ENCODE peak calls at places on chromosomes 4 and X, in six cellular contexts. L, F, C, B, A and I are unnamed samples. For H3K9me3 and H3K36me3, the result is how much of the 10 kb centered on the place peaks cover.

GRCh38 chr4:142715727-142716126 is 130.4 kb downstream of the INPP4B start:
- DNase-seq in L (no peak), B (no peak), C (no peak), F (no peak), A (no peak), I (no peak)

GRCh38 chr4:101086801-101087586 is 260.3 kb downstream of the PPP3CA start:
- DNase-seq in A (no peak), L (no peak), B (no peak), C (no peak), F (no peak), I (no peak)

GRCh38 chr4:2007804-2008670 is 737 bp downstream of the NELFA start:
- DNase-seq in L (no peak), F (no peak), A (no peak), C (no peak), B (peak), I (no peak)

GRCh38 chr4:89800527-89801103 is 36.3 kb downstream of the SNCA start:
- DNase-seq in L (no peak), F (no peak), B (peak), A (no peak), C (no peak), I (no peak)

GRCh38 chr4:54676062-54676461 is 18.3 kb downstream of the KIT start:
- DNase-seq in A (no peak), F (no peak), B (no peak), L (no peak), C (no peak), I (no peak)

GRCh38 chr4:9808077-9808476 is 26.6 kb downstream of the DRD5 start:
- DNase-seq in L (no peak), A (no peak), B (no peak), C (no peak), F (no peak), I (no peak)

GRCh38 chr4:75708218-75708691 is 16.1 kb upstream of the USO1 start:
- DNase-seq in B (no peak), L (no peak), C (no peak), A (no peak), F (no peak), I (peak)

GRCh38 chr4:18113710-18114331 is 92.3 kb upstream of the LCORL start:
- DNase-seq in C (no peak), A (no peak), L (no peak), F (no peak), B (no peak), I (no peak)

GRCh38 chr4:22743290-22743689 is 50.6 kb downstream of the GBA3 start:
- DNase-seq in F (no peak), B (no peak), A (no peak), L (no peak), C (no peak), I (no peak)

GRCh38 chrX:81240701-81241100 is 38.8 kb downstream of the SH3BGRL start:
- DNase-seq in B (no peak), L (no peak), C (no peak), A (no peak), F (no peak), I (no peak)

GRCh38 chrX:81232218-81232617 is 30.3 kb downstream of the SH3BGRL start:
- DNase-seq in L (no peak), F (no peak), C (no peak), B (no peak), A (no peak), I (no peak)

GRCh38 chrX:81238166-81238565 is 36.3 kb downstream of the SH3BGRL start:
- DNase-seq in B (no peak), C (no peak), L (no peak), F (no peak), A (no peak), I (no peak)

GRCh38 chrX:81241753-81242152 is 39.9 kb downstream of the SH3BGRL start:
- DNase-seq in A (no peak), B (no peak), F (no peak), C (no peak), L (no peak), I (no peak)

DNA sequence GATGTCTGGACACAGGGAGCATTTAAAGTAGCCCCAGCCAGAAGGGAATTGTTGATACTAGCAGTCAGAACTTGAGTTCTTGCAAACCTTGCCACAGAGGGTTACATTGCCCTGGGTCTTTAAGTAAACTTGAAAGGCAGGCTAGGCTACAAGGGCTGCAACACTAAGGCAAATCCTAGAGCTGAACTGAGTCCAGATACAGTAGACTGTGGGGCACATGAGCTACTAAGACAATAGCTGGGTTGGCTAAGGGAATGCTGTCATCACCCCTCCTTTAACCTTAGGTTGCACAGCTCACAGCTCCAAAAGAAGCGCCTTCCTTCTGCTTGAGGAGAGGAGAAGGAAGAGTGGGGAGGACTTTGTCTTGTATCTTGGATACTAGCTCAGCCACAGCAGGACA is 35.6 kb downstream of the SH3BGRL start:
- DNase-seq in B (no peak), F (no peak), L (no peak), C (no peak), A (no peak), I (no peak)
- H3K9me3 ChIP-seq in B (under half), F (under half), L (under half), C (under half), A (under half), I (under half)

GRCh38 chrX:149908727-149909126 is 20.6 kb upstream of the HSFX4 start:
- DNase-seq in B (no peak), L (no peak), A (no peak), F (no peak), C (no peak), I (no peak)
- H3K4me3 ChIP-seq in B (no peak), L (no peak), A (no peak), F (no peak), C (no peak), I (no peak)

GRCh38 chrX:39726810-39727209 is 370.9 kb downstream of the BCOR start:
- DNase-seq in C (no peak), F (peak), A (no peak), B (peak), L (no peak), I (no peak)

GRCh38 chrX:39725928-39726619 is 371.7 kb downstream of the BCOR start:
- DNase-seq in B (peak), C (no peak), A (no peak), F (no peak), L (no peak), I (no peak)

GRCh38 chrX:39728852-39729587 is 368.7 kb downstream of the BCOR start:
- DNase-seq in L (no peak), A (no peak), C (no peak), B (no peak), F (no peak), I (no peak)

GRCh38 chrX:39729834-39730670 is 367.7 kb downstream of the BCOR start:
- DNase-seq in C (no peak), L (no peak), F (no peak), A (no peak), B (no peak), I (no peak)

GRCh38 chrX:39728025-39728424 is 369.7 kb downstream of the BCOR start:
- DNase-seq in F (no peak), B (peak), C (no peak), L (no peak), A (no peak), I (no peak)
- H3K36me3 ChIP-seq in F (under half), B (under half), C (under half), L (under half), A (under half), I (under half)

GRCh38 chrX:145609951-145610511 is 207.6 kb upstream of the SLITRK2 start:
- DNase-seq in B (peak), L (no peak), C (no peak), F (no peak), A (no peak), I (no peak)

GRCh38 chrX:145613894-145614293 is 203.7 kb upstream of the SLITRK2 start:
- DNase-seq in F (no peak), A (no peak), L (no peak), C (no peak), B (no peak), I (no peak)
- H3K9me3 ChIP-seq in F (under half), A (under half), L (under half), C (under half), B (under half), I (under half)

GRCh38 chr4:102469806-102470205 is 31.4 kb upstream of the NFKB1 start:
- DNase-seq in A (no peak), F (no peak), B (no peak), C (no peak), L (no peak), I (no peak)
- H3K4me3 ChIP-seq in A (no peak), F (no peak), B (no peak), C (no peak), L (no peak), I (no peak)